ENCODE peak calls at places on chromosomes 6 and 20, in six cellular contexts. W, N, Q, M, A and T are unnamed samples.

GRCh38 chr6:150685860-150686259 is 86.2 kb downstream of the PLEKHG1 start:
- DNase-seq in N (peak), W (no peak), A (no peak), Q (peak), M (peak), T (no peak)

GRCh38 chr20:46021361-46022359 is 7.4 kb upstream of the SLC12A5 start:
- DNase-seq in A (peak), Q (no peak), M (peak), W (no peak), N (peak), T (no peak)

GRCh38 chr6:7919871-7920270 is 9.3 kb upstream of the TXNDC5 start:
- DNase-seq in A (no peak), N (peak), M (peak), Q (no peak), W (no peak), T (peak)

GRCh38 chr20:24610341-24611115 is 141.1 kb downstream of the SYNDIG1 start:
- DNase-seq in W (no peak), M (no peak), N (no peak), Q (peak), A (no peak), T (peak)

GRCh38 chr6:162907876-162908481 is 180.2 kb downstream of the PACRG start:
- DNase-seq in A (no peak), M (no peak), Q (peak), W (no peak), N (peak), T (peak)

GRCh38 chr6:43964659-43965570 is 162.3 kb downstream of the MRPL14 start:
- DNase-seq in W (no peak), Q (no peak), A (no peak), M (peak), N (peak), T (no peak)

GRCh38 chr6:113723182-113723581 is 134.0 kb upstream of the MARCKS start:
- DNase-seq in N (peak), W (no peak), M (no peak), Q (peak), A (no peak), T (no peak)

GRCh38 chr6:55528624-55529023 is 50.4 kb downstream of the HMGCLL1 start:
- DNase-seq in N (peak), M (no peak), Q (peak), A (no peak), W (no peak), T (peak)

GRCh38 chr20:56360899-56361199 is 2.1 kb downstream of the FAM210B start:
- DNase-seq in Q (no peak), W (no peak), M (no peak), A (no peak), N (no peak), T (no peak)

GRCh38 chr20:40880716-40881104 is 147.9 kb upstream of the TOP1 start:
- DNase-seq in W (no peak), M (no peak), Q (no peak), A (no peak), N (no peak), T (no peak)

GRCh38 chr20:47066484-47067270 is 172.0 kb downstream of the EYA2 start:
- DNase-seq in N (peak), A (no peak), W (no peak), M (no peak), Q (peak), T (peak)

GRCh38 chr6:6320901-6321300 is 439 bp upstream of the F13A1 start:
- DNase-seq in W (no peak), A (no peak), N (no peak), Q (no peak), M (no peak), T (peak)

GRCh38 chr6:116783852-116784251 is 18.3 kb upstream of the FAM162B start:
- DNase-seq in M (no peak), W (no peak), Q (peak), A (no peak), N (no peak), T (peak)

GRCh38 chr6:32970413-32971244 is 2.2 kb downstream of the BRD2 start:
- DNase-seq in W (peak), N (peak), A (peak), M (peak), Q (peak), T (peak)

GRCh38 chr20:10857362-10858070 is 183.7 kb upstream of the JAG1 start:
- DNase-seq in A (no peak), N (peak), M (no peak), W (no peak), Q (peak), T (peak)

GRCh38 chr20:32031007-32031958 is 20.8 kb upstream of the HCK start:
- DNase-seq in N (peak), W (peak), Q (peak), A (peak), M (peak), T (peak)

GRCh38 chr6:170135821-170136471 is 154.9 kb downstream of the DLL1 start:
- DNase-seq in M (no peak), W (no peak), N (no peak), Q (no peak), A (no peak), T (no peak)

GRCh38 chr20:645318-646106 is 7.5 kb downstream of the SRXN1 start:
- DNase-seq in Q (peak), N (peak), W (peak), A (peak), M (peak), T (peak)

GRCh38 chr6:25006565-25007001 is 70.8 kb upstream of the RIPOR2 start:
- DNase-seq in M (no peak), A (peak), W (peak), Q (peak), N (peak), T (peak)

GRCh38 chr6:43070028-43070632 is 6.0 kb upstream of the PTK7 start:
- DNase-seq in W (no peak), A (no peak), N (peak), M (peak), Q (peak), T (peak)

GRCh38 chr20:38369387-38369786 is 23.1 kb downstream of the LBP start:
- DNase-seq in A (no peak), M (peak), W (no peak), N (peak), Q (peak), T (no peak)

GRCh38 chr6:85498596-85499258 is 48.8 kb downstream of the NT5E start:
- DNase-seq in N (peak), W (no peak), A (no peak), Q (peak), M (no peak), T (peak)

GRCh38 chr20:4702562-4703280 is 19.0 kb upstream of the PRND start:
- DNase-seq in W (no peak), M (no peak), A (no peak), Q (no peak), N (no peak), T (no peak)

GRCh38 chr20:57760698-57761412 is 51.0 kb upstream of the PMEPA1 start:
- DNase-seq in N (no peak), Q (no peak), W (no peak), M (peak), A (no peak), T (no peak)

GRCh38 chr6:155381856-155382690 is 67.8 kb upstream of the TFB1M start:
- DNase-seq in M (no peak), Q (peak), N (peak), A (no peak), W (no peak), T (peak)

GRCh38 chr6:34423254-34423653 is 2.6 kb downstream of the RPS10 start:
- DNase-seq in Q (no peak), A (no peak), W (no peak), M (no peak), N (no peak), T (no peak)

GRCh38 chr20:51528263-51529026 is 14.1 kb downstream of the NFATC2 start:
- DNase-seq in W (no peak), N (no peak), Q (no peak), A (no peak), M (no peak), T (no peak)

GRCh38 chr6:73515204-73516101 is 5.4 kb downstream of the EEF1A1 start:
- DNase-seq in W (peak), Q (peak), A (peak), M (peak), N (peak), T (peak)

GRCh38 chr6:113818528-113818927 is 38.6 kb upstream of the MARCKS start:
- DNase-seq in A (no peak), W (no peak), M (no peak), Q (peak), N (peak), T (no peak)

GRCh38 chr6:10136636-10137035 is 278.2 kb downstream of the TFAP2A start:
- DNase-seq in M (no peak), Q (no peak), W (no peak), N (no peak), A (no peak), T (no peak)

GRCh38 chr6:166058064-166058739 is 109.4 kb downstream of the TBXT start:
- DNase-seq in A (no peak), M (no peak), W (no peak), N (peak), Q (peak), T (peak)

GRCh38 chr20:46962452-46963195 is 68.0 kb downstream of the EYA2 start:
- DNase-seq in Q (no peak), W (no peak), A (no peak), M (no peak), N (no peak), T (no peak)

GRCh38 chr6:7542878-7543394 is 1.5 kb downstream of the DSP start:
- DNase-seq in M (no peak), N (peak), W (peak), Q (peak), A (peak), T (peak)

GRCh38 chr20:45833883-45834796 is 541 bp downstream of the SNX21 start:
- DNase-seq in M (peak), A (peak), Q (peak), W (peak), N (peak), T (peak)

GRCh38 chr20:35226126-35226774 is at the start of gene MMP24:
- DNase-seq in W (no peak), Q (no peak), A (no peak), M (peak), N (no peak), T (no peak)

GRCh38 chr6:27547157-27548075 is 74.5 kb upstream of the ZNF184 start:
- DNase-seq in N (peak), A (no peak), Q (peak), W (no peak), M (peak), T (peak)

GRCh38 chr6:24323632-24324337 is 34.1 kb downstream of the DCDC2 start:
- DNase-seq in M (no peak), Q (no peak), N (peak), A (no peak), W (no peak), T (peak)

GRCh38 chr6:129280719-129281118 is 397.8 kb downstream of the LAMA2 start:
- DNase-seq in N (no peak), Q (no peak), M (no peak), W (no peak), A (no peak), T (no peak)

GRCh38 chr6:161374971-161375873 is 101.4 kb upstream of the AGPAT4 start:
- DNase-seq in N (no peak), M (peak), Q (no peak), A (peak), W (peak), T (peak)
- TF ChIP-seq CTCF in N (peak), M (peak), Q (peak), A (no peak), W (no peak), T (peak)

DNA sequence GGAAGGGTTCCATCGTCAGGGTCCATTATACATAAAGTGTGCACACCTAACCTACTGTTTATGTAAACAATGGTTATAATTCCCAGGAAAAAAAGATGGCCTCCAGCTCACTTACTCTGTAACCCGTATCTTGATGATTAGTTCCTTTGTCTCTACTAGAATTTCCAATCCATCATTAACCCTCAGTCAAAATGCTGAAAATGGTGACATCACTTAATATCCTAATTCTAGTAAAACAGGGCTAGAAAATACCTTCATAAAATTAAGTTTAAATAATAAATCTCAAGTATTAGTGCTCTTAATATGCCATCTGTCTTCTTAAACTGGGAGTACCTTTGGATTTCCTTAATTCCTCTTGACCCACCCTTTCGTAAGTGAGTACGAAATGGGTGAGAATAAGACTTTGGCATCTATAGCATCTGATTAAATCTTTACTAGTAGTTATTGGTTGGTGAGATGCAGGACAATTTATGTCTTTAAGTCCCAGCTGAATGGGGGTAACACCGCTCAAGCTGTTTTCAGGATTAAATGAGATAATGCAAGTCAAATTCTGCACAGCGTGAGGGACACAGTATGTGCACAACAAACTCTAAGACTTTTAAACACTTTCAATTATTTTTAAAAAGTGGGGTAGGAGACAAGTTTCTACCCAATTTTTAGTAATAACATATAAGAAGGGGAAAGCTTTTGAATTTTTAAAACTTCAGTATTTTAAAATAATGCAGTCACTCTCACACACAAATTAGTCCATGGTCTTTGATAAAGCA is 1.6 kb downstream of the HMGN3 start:
- DNase-seq in M (no peak), A (no peak), N (no peak), W (no peak), Q (no peak), T (no peak)
- H3K4me3 ChIP-seq in M (peak), A (peak), N (peak), W (peak), Q (peak), T (peak)

DNA sequence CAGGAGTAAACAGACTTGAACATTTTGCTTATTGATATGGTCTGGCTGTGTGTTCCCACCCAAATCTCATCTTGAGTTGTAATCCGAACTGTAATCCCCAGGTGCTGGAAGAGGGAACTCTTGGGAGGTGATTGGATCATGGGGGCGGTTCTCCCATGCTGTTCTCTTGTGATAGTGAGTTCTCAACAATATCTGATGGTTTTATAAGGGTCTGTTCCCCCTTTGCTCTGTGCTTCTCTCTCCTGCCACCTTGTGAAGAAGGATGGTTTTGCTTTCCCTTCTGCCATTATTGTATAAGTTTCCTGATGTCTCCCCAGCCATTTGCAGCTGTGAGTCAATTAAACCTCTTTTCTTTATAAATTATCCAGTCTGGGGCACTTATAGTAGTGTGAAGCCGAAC is 40.0 kb downstream of the MYLIP start:
- DNase-seq in M (no peak), Q (peak), A (no peak), N (peak), W (no peak), T (peak)
- TF ChIP-seq CTCF in M (peak), Q (peak), A (no peak), N (peak), W (peak), T (peak)

GRCh38 chr6:119345114-119345513 is 4.4 kb downstream of the MAN1A1 start:
- DNase-seq in N (no peak), M (no peak), W (no peak), Q (no peak), A (no peak), T (no peak)

GRCh38 chr6:119343167-119343566 is 6.4 kb downstream of the MAN1A1 start:
- DNase-seq in Q (no peak), A (no peak), W (no peak), M (no peak), N (no peak), T (no peak)

GRCh38 chr6:119342430-119342829 is 7.1 kb downstream of the MAN1A1 start:
- DNase-seq in A (no peak), N (no peak), Q (no peak), W (no peak), M (no peak), T (no peak)

GRCh38 chr6:119343573-119344146 is 5.9 kb downstream of the MAN1A1 start:
- DNase-seq in Q (no peak), N (no peak), M (no peak), W (no peak), A (no peak), T (no peak)

DNA sequence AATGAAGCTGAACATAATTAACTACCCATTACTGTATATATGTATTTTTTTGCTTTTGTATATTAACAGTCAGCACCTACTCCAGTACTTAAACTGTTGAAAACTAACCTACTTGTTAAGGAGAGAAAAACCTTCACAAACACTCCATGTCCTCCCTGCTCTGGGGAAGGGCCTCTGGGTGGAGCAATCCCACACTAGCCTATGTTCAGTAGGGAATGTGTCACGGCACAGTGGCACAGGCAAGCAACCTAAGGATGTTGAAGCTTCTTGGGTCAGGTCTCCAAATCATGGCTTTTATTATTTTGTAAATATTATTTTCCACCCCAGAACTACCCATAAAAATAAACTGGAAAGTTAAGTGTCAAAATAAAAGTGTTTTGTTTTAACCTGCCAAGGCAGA is 5.3 kb downstream of the MAN1A1 start:
- DNase-seq in W (no peak), Q (no peak), N (no peak), A (no peak), M (no peak), T (no peak)
- H3K4me3 ChIP-seq in W (no peak), Q (no peak), N (no peak), A (no peak), M (peak), T (no peak)

GRCh38 chr6:70557998-70558397 is 8.7 kb upstream of the SDHAF4 start:
- DNase-seq in M (no peak), N (no peak), W (no peak), Q (no peak), A (no peak), T (no peak)
- TF ChIP-seq CTCF in M (no peak), N (no peak), W (no peak), Q (no peak), A (no peak), T (no peak)

GRCh38 chr6:31836676-31837611 is 9.4 kb downstream of the HSPA1B start:
- DNase-seq in Q (peak), M (peak), A (no peak), N (peak), W (no peak), T (peak)
- H3K4me3 ChIP-seq in Q (peak), M (peak), A (peak), N (peak), W (peak), T (peak)

GRCh38 chr6:106961136-106961535 is 13.4 kb downstream of the CD24 start:
- DNase-seq in M (no peak), A (no peak), W (no peak), N (no peak), Q (no peak), T (no peak)

GRCh38 chr6:106964099-106964498 is 10.4 kb downstream of the CD24 start:
- DNase-seq in W (no peak), N (no peak), Q (no peak), A (no peak), M (no peak), T (no peak)

GRCh38 chr6:106963544-106963943 is 11.0 kb downstream of the CD24 start:
- DNase-seq in M (no peak), N (no peak), A (no peak), Q (no peak), W (no peak), T (no peak)

GRCh38 chr6:106961801-106962200 is 12.7 kb downstream of the CD24 start:
- DNase-seq in W (no peak), Q (no peak), N (no peak), M (no peak), A (no peak), T (no peak)

DNA sequence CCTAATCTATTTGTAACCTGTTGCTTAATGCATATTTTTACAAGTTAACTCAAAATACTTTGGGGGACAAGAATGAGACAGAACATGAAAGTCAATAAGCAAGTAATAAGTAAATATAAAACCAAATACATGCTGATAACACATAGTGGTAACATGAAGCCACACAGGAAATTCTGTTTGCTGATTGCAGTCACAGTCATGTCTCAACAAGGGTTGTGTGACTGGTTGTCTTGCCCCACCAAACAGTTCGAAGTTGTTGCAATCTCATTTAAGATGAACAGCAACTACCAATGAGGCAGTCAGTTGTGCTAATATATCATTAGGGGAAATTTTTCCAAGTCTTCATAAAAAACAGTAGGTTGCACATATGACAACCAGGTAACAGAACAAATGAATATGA is 14.5 kb downstream of the CD24 start:
- DNase-seq in W (no peak), M (no peak), N (no peak), Q (no peak), A (no peak), T (no peak)
- TF ChIP-seq CTCF in W (no peak), M (no peak), N (no peak), Q (no peak), A (no peak), T (no peak)

GRCh38 chr6:1392813-1393640 is 3.7 kb downstream of the FOXF2 start:
- DNase-seq in M (no peak), Q (no peak), A (peak), N (no peak), W (no peak), T (no peak)
- H3K4me3 ChIP-seq in M (no peak), Q (peak), A (peak), N (no peak), W (peak), T (peak)